ENCODE peak calls at places on chromosomes 3 and 15, in four cellular contexts. H is K562, M is GM12878, U is HepG2. T is an unnamed sample.

GRCh38 chr3:136250862-136251460 is 821 bp downstream of the PCCB start:
- DNase-seq in M (peak), U (peak), H (peak), T (peak)

GRCh38 chr3:52986938-52987337 is 58.9 kb downstream of the SFMBT1 start:
- DNase-seq in U (no peak), M (no peak), H (peak), T (no peak)

GRCh38 chr3:53161345-53161819 is 373 bp downstream of the PRKCD start:
- DNase-seq in U (no peak), H (peak), M (no peak), T (no peak)

GRCh38 chr15:88655103-88655553 is 16.3 kb downstream of the ISG20 start:
- DNase-seq in U (no peak), M (no peak), H (no peak), T (no peak)

GRCh38 chr3:159637895-159638542 is 350.6 kb upstream of the IL12A start:
- DNase-seq in U (no peak), H (no peak), M (no peak), T (no peak)

GRCh38 chr3:132016061-132017041 is 18.5 kb downstream of the CPNE4 start:
- DNase-seq in H (no peak), U (no peak), M (no peak), T (no peak)

GRCh38 chr3:119609301-119609700 is 11.6 kb downstream of the PLA1A start:
- DNase-seq in M (no peak), U (no peak), H (no peak), T (no peak)

GRCh38 chr3:71345429-71346027 is 238.0 kb downstream of the FOXP1 start:
- DNase-seq in H (no peak), U (no peak), M (no peak), T (no peak)

GRCh38 chr3:72288955-72289707 is 504.2 kb upstream of the PROK2 start:
- DNase-seq in M (no peak), U (no peak), H (peak), T (no peak)

GRCh38 chr3:66415867-66416428 is 84.9 kb downstream of the LRIG1 start:
- DNase-seq in H (no peak), U (no peak), M (no peak), T (no peak)

GRCh38 chr3:32457971-32458471 is 44.6 kb downstream of the CMTM6 start:
- DNase-seq in U (no peak), H (peak), M (no peak), T (peak)

GRCh38 chr15:58457466-58457965 is 25.7 kb downstream of the LIPC start:
- DNase-seq in U (no peak), M (peak), H (no peak), T (no peak)

GRCh38 chr15:57878573-57878972 is 172.1 kb downstream of the POLR2M start:
- DNase-seq in H (no peak), M (no peak), U (no peak), T (no peak)

DNA sequence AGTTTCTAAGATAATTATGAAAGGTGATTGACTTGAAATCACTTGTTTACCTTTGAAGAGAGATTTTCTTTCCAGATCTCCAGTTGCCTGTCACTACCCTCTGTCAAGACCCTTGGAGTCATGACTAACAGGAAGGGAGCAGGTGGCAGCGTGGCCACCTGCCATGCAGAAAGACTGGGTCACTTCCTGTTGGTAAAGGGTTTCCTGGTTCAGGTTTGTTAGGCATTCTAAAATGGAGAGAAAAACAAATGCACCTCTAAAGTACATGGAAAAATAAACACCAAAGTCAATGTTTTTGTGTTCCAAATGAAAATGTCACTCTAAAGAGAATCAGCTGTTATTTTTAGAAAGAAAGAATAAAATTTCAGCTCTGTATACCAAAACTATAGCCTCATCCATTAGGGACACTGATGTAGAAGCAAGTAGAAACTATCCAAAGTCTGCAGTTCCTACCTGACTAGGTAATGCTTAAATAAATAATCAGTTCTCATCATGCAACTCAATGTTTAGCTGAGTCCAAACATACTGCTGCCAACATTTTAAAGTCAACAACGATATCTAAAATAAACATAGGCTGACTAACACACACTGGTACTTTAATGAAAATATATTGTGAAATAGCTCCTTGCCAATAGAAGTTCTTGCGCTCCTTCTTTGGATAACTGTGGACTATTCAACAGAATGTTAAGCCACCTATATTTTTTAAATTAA is 23.9 kb upstream of the TM4SF1 start:
- DNase-seq in H (no peak), M (no peak), U (peak), T (no peak)
- TF ChIP-seq HDAC6 in H (no peak), M (no peak), U (no peak), T (no peak)

GRCh38 chr3:101243285-101244211 is 76.8 kb downstream of the IMPG2 start:
- DNase-seq in U (no peak), H (no peak), M (no peak), T (no peak)
- TF ChIP-seq CEBPB in U (no peak), H (no peak), M (no peak), T (no peak)

GRCh38 chr3:13348671-13349396 is 71.3 kb downstream of the NUP210 start:
- DNase-seq in H (no peak), M (no peak), U (no peak), T (no peak)

GRCh38 chr3:13349823-13350222 is 70.3 kb downstream of the NUP210 start:
- DNase-seq in U (no peak), M (no peak), H (no peak), T (no peak)

GRCh38 chr3:13353936-13354542 is 66.1 kb downstream of the NUP210 start:
- DNase-seq in M (no peak), H (peak), U (no peak), T (no peak)

GRCh38 chr3:13357074-13357473 is 63.0 kb downstream of the NUP210 start:
- DNase-seq in M (no peak), U (no peak), H (no peak), T (no peak)

DNA sequence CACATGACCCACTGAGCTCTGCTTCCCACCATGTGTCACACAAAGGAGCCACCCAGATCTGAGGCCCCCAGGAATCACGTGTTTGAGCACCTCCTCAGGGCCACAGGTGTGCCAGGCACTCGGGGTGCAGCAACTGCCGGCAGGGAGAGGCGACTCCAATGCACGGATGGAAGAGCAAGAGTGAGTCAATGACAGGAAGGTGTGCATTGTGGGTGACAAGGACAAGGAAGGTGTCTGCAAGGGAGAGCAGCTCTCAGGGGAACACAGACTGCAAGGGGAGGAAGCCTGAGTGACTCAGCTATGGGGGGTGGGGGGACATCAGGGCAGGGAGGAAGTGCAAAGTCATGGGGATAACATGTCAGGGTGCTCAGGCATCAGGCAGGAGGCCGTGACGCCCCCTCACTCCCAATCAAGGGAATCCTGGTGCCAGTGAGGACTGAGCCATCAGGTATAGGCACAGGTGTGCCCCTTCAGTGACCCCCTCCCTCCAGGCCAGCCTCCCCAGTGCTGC is 67.4 kb downstream of the NUP210 start:
- DNase-seq in M (no peak), H (peak), U (no peak), T (no peak)
- TF ChIP-seq HDAC6 in M (no peak), H (no peak), U (no peak), T (no peak)

GRCh38 chr15:41811432-41812195 is 16.3 kb upstream of the JMJD7 start:
- DNase-seq in M (no peak), U (peak), H (peak), T (peak)
- TF ChIP-seq CEBPB in M (no peak), U (no peak), H (no peak), T (no peak)

GRCh38 chr3:69936266-69936665 is 63.3 kb upstream of the SAMMSON start:
- DNase-seq in U (no peak), H (no peak), M (no peak), T (no peak)
- TF ChIP-seq HDAC6 in U (no peak), H (no peak), M (no peak), T (no peak)